ENCODE peak calls at places on chromosomes 3 and 15, in nine cellular contexts. H, J, U, W, K, R, I, X and Q are unnamed samples.

GRCh38 chr3:192824313-192824712 is 93.3 kb downstream of the MB21D2 start:
- DNase-seq in U (no peak), R (no peak), H (no peak), X (no peak), K (no peak), J (no peak), W (no peak), I (no peak), Q (no peak)

GRCh38 chr3:115348391-115348790 is 201.3 kb upstream of the ZBTB20 start:
- DNase-seq in H (no peak), U (no peak), J (no peak), I (no peak), K (no peak), W (no peak), R (no peak), X (no peak), Q (no peak)

GRCh38 chr3:6250167-6250566 is 610.7 kb upstream of the GRM7 start:
- DNase-seq in H (no peak), X (no peak), K (no peak), U (peak; percentile 50), I (no peak), W (peak; percentile 75), R (no peak), J (no peak), Q (no peak)

GRCh38 chr3:4985330-4986174 is 6.3 kb downstream of the BHLHE40 start:
- DNase-seq in J (no peak), W (no peak), H (no peak), R (peak; percentile 72), K (peak; percentile 80), I (peak; percentile 72), X (no peak), U (no peak), Q (no peak)

GRCh38 chr3:25587526-25587925 is 77.2 kb downstream of the TOP2B start:
- DNase-seq in J (no peak), X (no peak), U (no peak), K (peak; percentile 87), I (no peak), H (no peak), R (no peak), W (no peak), Q (no peak)

GRCh38 chr15:89704411-89704810 is 13.8 kb downstream of the WDR93 start:
- DNase-seq in R (no peak), J (no peak), W (no peak), H (no peak), U (no peak), X (no peak), I (peak; percentile 49), K (no peak), Q (no peak)

GRCh38 chr3:39279745-39280517 is at the start of gene CX3CR1:
- DNase-seq in J (peak; percentile 74), U (no peak), X (no peak), R (no peak), K (no peak), H (no peak), I (no peak), W (no peak), Q (no peak)

GRCh38 chr15:72237286-72238224 is 6.6 kb upstream of the PKM start:
- DNase-seq in J (peak; percentile 76), I (peak; percentile 97), X (no peak), R (peak; percentile 92), K (peak; percentile 97), H (peak; percentile 25), W (no peak), U (peak; percentile 44), Q (no peak)

GRCh38 chr3:125031544-125031943 is 24.3 kb downstream of the HEG1 start:
- DNase-seq in I (no peak), U (no peak), K (no peak), J (no peak), R (no peak), H (no peak), X (no peak), W (no peak), Q (no peak)

GRCh38 chr15:101530224-101530958 is 40.9 kb upstream of the PCSK6 start:
- DNase-seq in H (no peak), U (no peak), W (no peak), K (no peak), X (no peak), J (peak; percentile 39), R (no peak), I (no peak), Q (no peak)

GRCh38 chr3:123013876-123014275 is 13.7 kb downstream of the SEMA5B start:
- DNase-seq in U (no peak), J (no peak), H (no peak), K (no peak), I (no peak), W (no peak), R (no peak), X (no peak), Q (no peak)

GRCh38 chr3:195107593-195107992 is 163.4 kb downstream of the XXYLT1 start:
- DNase-seq in W (no peak), U (no peak), J (no peak), K (no peak), H (no peak), X (peak; percentile 16), R (no peak), I (no peak), Q (no peak)

GRCh38 chr3:9248232-9249191 is 934 bp downstream of the SRGAP3 start:
- DNase-seq in X (peak; percentile 37), H (no peak), W (no peak), I (no peak), R (peak; percentile 42), K (no peak), U (no peak), J (no peak), Q (no peak)

GRCh38 chr3:160400048-160400630 is 689 bp downstream of the SMC4 start:
- DNase-seq in X (peak; percentile 72), U (peak; percentile 25), K (peak; percentile 57), I (peak; percentile 69), H (peak; percentile 42), J (peak; percentile 65), R (peak; percentile 56), W (peak; percentile 50), Q (no peak)

GRCh38 chr15:68507447-68507846 is 71.3 kb upstream of the CORO2B start:
- DNase-seq in I (no peak), W (no peak), X (no peak), R (no peak), K (no peak), J (no peak), H (no peak), U (no peak), Q (no peak)

GRCh38 chr3:57803647-57804081 is 47.6 kb downstream of the SLMAP start:
- DNase-seq in K (peak; percentile 86), W (no peak), H (no peak), J (no peak), U (no peak), X (no peak), R (peak; percentile 50), I (peak; percentile 95), Q (no peak)

GRCh38 chr3:58052373-58053273 is 44.4 kb downstream of the FLNB start:
- DNase-seq in K (peak; percentile 98), U (no peak), R (peak; percentile 95), X (peak; percentile 59), J (peak; percentile 84), I (peak; percentile 98), H (peak; percentile 62), W (no peak), Q (no peak)

GRCh38 chr3:72290859-72291641 is 506.1 kb upstream of the PROK2 start:
- DNase-seq in W (peak; percentile 16), X (no peak), U (no peak), I (no peak), H (no peak), J (no peak), R (no peak), K (no peak), Q (no peak)

GRCh38 chr3:128438488-128439072 is 28.1 kb downstream of the DNAJB8 start:
- DNase-seq in I (no peak), H (no peak), K (no peak), J (no peak), R (no peak), W (peak; percentile 22), X (no peak), U (no peak), Q (no peak)
- TF ChIP-seq CTCF in I (peak; percentile 35), H (no peak), K (peak; percentile 66), J (no peak), R (no peak), W (peak; percentile 77), X (no peak), U (peak; percentile 55), Q (no peak)

GRCh38 chr15:77497108-77497737 is 76.5 kb downstream of the HMG20A start:
- DNase-seq in W (no peak), H (peak; percentile 85), R (peak; percentile 69), J (peak; percentile 86), K (peak; percentile 23), I (peak; percentile 91), X (no peak), U (no peak), Q (no peak)
- TF ChIP-seq CTCF in W (no peak), H (peak; percentile 13), R (peak; percentile 43), J (no peak), K (no peak), I (no peak), X (no peak), U (no peak), Q (no peak)

DNA sequence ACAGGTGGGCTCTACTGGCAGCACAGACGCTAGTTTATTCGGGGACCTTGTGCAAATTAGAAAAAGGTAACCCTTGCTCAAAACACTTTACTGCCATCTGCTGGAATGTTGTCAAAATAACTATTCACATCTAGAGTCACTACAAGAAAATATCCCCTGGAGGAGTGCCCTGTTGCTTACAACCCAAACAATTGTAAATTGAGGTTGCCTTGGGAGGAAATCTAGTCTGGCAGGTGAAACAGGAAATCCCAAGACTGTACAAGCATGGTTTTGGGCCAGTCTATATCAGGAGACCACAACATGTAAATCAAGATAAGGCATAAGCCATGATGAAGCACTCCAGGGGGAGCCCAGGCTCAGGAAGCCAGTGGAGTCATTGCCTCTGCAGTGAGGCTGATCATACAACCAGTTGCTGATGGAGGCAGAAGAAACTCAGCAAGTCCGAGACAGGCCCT is 136.8 kb upstream of the ACP3 start:
- DNase-seq in R (no peak), K (peak; percentile 38), U (peak; percentile 23), I (peak; percentile 77), J (no peak), H (no peak), W (peak; percentile 58), X (no peak), Q (no peak)
- TF ChIP-seq CTCF in R (peak; percentile 48), K (peak; percentile 55), U (peak; percentile 49), I (peak; percentile 58), J (peak; percentile 28), H (peak; percentile 49), W (peak; percentile 79), X (no peak), Q (no peak)

GRCh38 chr15:85047271-85047948 is 65.8 kb downstream of the PDE8A start:
- DNase-seq in W (no peak), H (no peak), J (no peak), X (no peak), I (peak; percentile 86), K (peak; percentile 99), U (no peak), R (peak; percentile 45), Q (no peak)
- TF ChIP-seq CTCF in W (no peak), H (no peak), J (no peak), X (no peak), I (no peak), K (no peak), U (no peak), R (no peak), Q (no peak)